ENCODE peak calls at places on chromosomes 1 and 21, in six cellular contexts. One of them, this sample, is unnamed.

GRCh38 chr1:247857069-247857985 is at the start of gene TRIM58:
- DNase-seq in T-helper 17 cell: peak; percentile 7
- DNase-seq in activated CD4-positive, alpha-beta T cell treated with anti-CD3 and anti-CD28 coated beads for 24 hours: peak; percentile 1
- DNase-seq in spleen: peak; percentile 80
- DNase-seq in T1000: peak; percentile 53
- DNase-seq in glutamatergic neuron: peak; percentile 88
- DNase-seq in this sample: peak; percentile 58

GRCh38 chr1:90706437-90707362 is 10.4 kb downstream of the BARHL2 start:
- DNase-seq in T-helper 17 cell: no peak
- DNase-seq in activated CD4-positive, alpha-beta T cell treated with anti-CD3 and anti-CD28 coated beads for 24 hours: no peak
- DNase-seq in spleen: peak; percentile 78
- DNase-seq in T1000: no peak
- DNase-seq in glutamatergic neuron: peak; percentile 66
- DNase-seq in this sample: no peak

GRCh38 chr1:11753555-11754208 is 8.3 kb upstream of the C1orf167 start:
- DNase-seq in T-helper 17 cell: no peak
- DNase-seq in activated CD4-positive, alpha-beta T cell treated with anti-CD3 and anti-CD28 coated beads for 24 hours: no peak
- DNase-seq in spleen: no peak
- DNase-seq in T1000: no peak
- DNase-seq in glutamatergic neuron: no peak
- DNase-seq in this sample: no peak

GRCh38 chr1:74609810-74610371 is 63.7 kb downstream of the ERICH3 start:
- DNase-seq in T-helper 17 cell: no peak
- DNase-seq in activated CD4-positive, alpha-beta T cell treated with anti-CD3 and anti-CD28 coated beads for 24 hours: no peak
- DNase-seq in spleen: no peak
- DNase-seq in T1000: no peak
- DNase-seq in glutamatergic neuron: no peak
- DNase-seq in this sample: no peak

GRCh38 chr1:101911894-101912293 is 84.8 kb downstream of the OLFM3 start:
- DNase-seq in T-helper 17 cell: no peak
- DNase-seq in activated CD4-positive, alpha-beta T cell treated with anti-CD3 and anti-CD28 coated beads for 24 hours: no peak
- DNase-seq in spleen: no peak
- DNase-seq in T1000: no peak
- DNase-seq in glutamatergic neuron: no peak
- DNase-seq in this sample: no peak

GRCh38 chr1:40161125-40161887 is at the start of gene RLF:
- DNase-seq in T-helper 17 cell: peak; percentile 90
- DNase-seq in activated CD4-positive, alpha-beta T cell treated with anti-CD3 and anti-CD28 coated beads for 24 hours: peak; percentile 94
- DNase-seq in spleen: peak; percentile 98
- DNase-seq in T1000: peak; percentile 92
- DNase-seq in glutamatergic neuron: peak; percentile 98
- DNase-seq in this sample: peak; percentile 95

GRCh38 chr1:232473319-232473718 is 156.6 kb downstream of the SIPA1L2 start:
- DNase-seq in T-helper 17 cell: no peak
- DNase-seq in activated CD4-positive, alpha-beta T cell treated with anti-CD3 and anti-CD28 coated beads for 24 hours: no peak
- DNase-seq in spleen: no peak
- DNase-seq in T1000: no peak
- DNase-seq in glutamatergic neuron: no peak
- DNase-seq in this sample: peak; percentile 78

GRCh38 chr1:231814536-231814935 is 187.9 kb downstream of the DISC1 start:
- DNase-seq in T-helper 17 cell: no peak
- DNase-seq in activated CD4-positive, alpha-beta T cell treated with anti-CD3 and anti-CD28 coated beads for 24 hours: no peak
- DNase-seq in spleen: no peak
- DNase-seq in T1000: no peak
- DNase-seq in glutamatergic neuron: no peak
- DNase-seq in this sample: no peak

GRCh38 chr1:230270185-230270939 is 155.8 kb downstream of the PGBD5 start:
- DNase-seq in T-helper 17 cell: no peak
- DNase-seq in activated CD4-positive, alpha-beta T cell treated with anti-CD3 and anti-CD28 coated beads for 24 hours: no peak
- DNase-seq in spleen: peak; percentile 23
- DNase-seq in T1000: no peak
- DNase-seq in glutamatergic neuron: no peak
- DNase-seq in this sample: no peak

GRCh38 chr1:217713223-217713622 is 82.1 kb downstream of the SPATA17 start:
- DNase-seq in T-helper 17 cell: no peak
- DNase-seq in activated CD4-positive, alpha-beta T cell treated with anti-CD3 and anti-CD28 coated beads for 24 hours: no peak
- DNase-seq in spleen: no peak
- DNase-seq in T1000: no peak
- DNase-seq in glutamatergic neuron: no peak
- DNase-seq in this sample: no peak

GRCh38 chr1:113946668-113947387 is 17.7 kb downstream of the HIPK1 start:
- DNase-seq in T-helper 17 cell: no peak
- DNase-seq in activated CD4-positive, alpha-beta T cell treated with anti-CD3 and anti-CD28 coated beads for 24 hours: no peak
- DNase-seq in spleen: no peak
- DNase-seq in T1000: no peak
- DNase-seq in glutamatergic neuron: no peak
- DNase-seq in this sample: no peak

GRCh38 chr1:211329764-211330201 is 3.1 kb downstream of the TRAF5 start:
- DNase-seq in T-helper 17 cell: no peak
- DNase-seq in activated CD4-positive, alpha-beta T cell treated with anti-CD3 and anti-CD28 coated beads for 24 hours: no peak
- DNase-seq in spleen: no peak
- DNase-seq in T1000: no peak
- DNase-seq in glutamatergic neuron: no peak
- DNase-seq in this sample: peak; percentile 32

GRCh38 chr21:29419422-29419821 is 120.7 kb downstream of the BACH1 start:
- DNase-seq in T-helper 17 cell: no peak
- DNase-seq in activated CD4-positive, alpha-beta T cell treated with anti-CD3 and anti-CD28 coated beads for 24 hours: no peak
- DNase-seq in spleen: no peak
- DNase-seq in T1000: no peak
- DNase-seq in glutamatergic neuron: no peak
- DNase-seq in this sample: no peak

GRCh38 chr1:79373481-79374132 is 367.1 kb upstream of the ADGRL4 start:
- DNase-seq in T-helper 17 cell: no peak
- DNase-seq in activated CD4-positive, alpha-beta T cell treated with anti-CD3 and anti-CD28 coated beads for 24 hours: no peak
- DNase-seq in spleen: no peak
- DNase-seq in T1000: no peak
- DNase-seq in glutamatergic neuron: no peak
- DNase-seq in this sample: no peak

GRCh38 chr1:94103608-94104007 is 17.3 kb downstream of the ABCA4 start:
- DNase-seq in T-helper 17 cell: no peak
- DNase-seq in activated CD4-positive, alpha-beta T cell treated with anti-CD3 and anti-CD28 coated beads for 24 hours: no peak
- DNase-seq in spleen: peak; percentile 17
- DNase-seq in T1000: no peak
- DNase-seq in glutamatergic neuron: no peak
- DNase-seq in this sample: no peak

GRCh38 chr1:196063307-196063706 is 544.9 kb downstream of the KCNT2 start:
- DNase-seq in T-helper 17 cell: no peak
- DNase-seq in activated CD4-positive, alpha-beta T cell treated with anti-CD3 and anti-CD28 coated beads for 24 hours: no peak
- DNase-seq in spleen: no peak
- DNase-seq in T1000: no peak
- DNase-seq in glutamatergic neuron: no peak
- DNase-seq in this sample: no peak

GRCh38 chr1:182141040-182141439 is 79.5 kb upstream of the ZNF648 start:
- DNase-seq in T-helper 17 cell: no peak
- DNase-seq in activated CD4-positive, alpha-beta T cell treated with anti-CD3 and anti-CD28 coated beads for 24 hours: no peak
- DNase-seq in spleen: no peak
- DNase-seq in T1000: no peak
- DNase-seq in glutamatergic neuron: no peak
- DNase-seq in this sample: no peak

GRCh38 chr21:39562791-39563770 is 49.7 kb upstream of the B3GALT5 start:
- DNase-seq in T-helper 17 cell: no peak
- DNase-seq in activated CD4-positive, alpha-beta T cell treated with anti-CD3 and anti-CD28 coated beads for 24 hours: no peak
- DNase-seq in spleen: no peak
- DNase-seq in T1000: no peak
- DNase-seq in glutamatergic neuron: no peak
- DNase-seq in this sample: no peak

GRCh38 chr1:214678386-214678785 is 75.4 kb downstream of the CENPF start:
- DNase-seq in T-helper 17 cell: no peak
- DNase-seq in activated CD4-positive, alpha-beta T cell treated with anti-CD3 and anti-CD28 coated beads for 24 hours: no peak
- DNase-seq in spleen: no peak
- DNase-seq in T1000: no peak
- DNase-seq in glutamatergic neuron: no peak
- DNase-seq in this sample: no peak

GRCh38 chr1:183505338-183506089 is 33.2 kb downstream of the SMG7 start:
- DNase-seq in T-helper 17 cell: no peak
- DNase-seq in activated CD4-positive, alpha-beta T cell treated with anti-CD3 and anti-CD28 coated beads for 24 hours: no peak
- DNase-seq in spleen: no peak
- DNase-seq in T1000: no peak
- DNase-seq in glutamatergic neuron: no peak
- DNase-seq in this sample: no peak

GRCh38 chr1:222416001-222416791 is 131.7 kb downstream of the HHIPL2 start:
- DNase-seq in T-helper 17 cell: no peak
- DNase-seq in activated CD4-positive, alpha-beta T cell treated with anti-CD3 and anti-CD28 coated beads for 24 hours: peak; percentile 26
- DNase-seq in spleen: no peak
- DNase-seq in T1000: no peak
- DNase-seq in glutamatergic neuron: no peak
- DNase-seq in this sample: no peak

GRCh38 chr1:77709727-77710126 is 27.3 kb upstream of the ZZZ3 start:
- DNase-seq in T-helper 17 cell: no peak
- DNase-seq in activated CD4-positive, alpha-beta T cell treated with anti-CD3 and anti-CD28 coated beads for 24 hours: no peak
- DNase-seq in spleen: no peak
- DNase-seq in T1000: no peak
- DNase-seq in glutamatergic neuron: no peak
- DNase-seq in this sample: no peak

GRCh38 chr21:36075171-36075570 is 5.3 kb downstream of the CBR1 start:
- DNase-seq in T-helper 17 cell: no peak
- DNase-seq in activated CD4-positive, alpha-beta T cell treated with anti-CD3 and anti-CD28 coated beads for 24 hours: no peak
- DNase-seq in spleen: no peak
- DNase-seq in T1000: no peak
- DNase-seq in glutamatergic neuron: no peak
- DNase-seq in this sample: no peak

GRCh38 chr1:24525606-24526005 is 23.0 kb downstream of the RCAN3 start:
- DNase-seq in T-helper 17 cell: no peak
- DNase-seq in activated CD4-positive, alpha-beta T cell treated with anti-CD3 and anti-CD28 coated beads for 24 hours: no peak
- DNase-seq in spleen: no peak
- DNase-seq in T1000: no peak
- DNase-seq in glutamatergic neuron: no peak
- DNase-seq in this sample: no peak

GRCh38 chr1:201173736-201174135 is 16.9 kb upstream of the IGFN1 start:
- DNase-seq in T-helper 17 cell: no peak
- DNase-seq in activated CD4-positive, alpha-beta T cell treated with anti-CD3 and anti-CD28 coated beads for 24 hours: no peak
- DNase-seq in spleen: no peak
- DNase-seq in T1000: no peak
- DNase-seq in glutamatergic neuron: no peak
- DNase-seq in this sample: no peak

GRCh38 chr1:162905759-162906158 is 44.8 kb upstream of the CCDC190 start:
- DNase-seq in T-helper 17 cell: no peak
- DNase-seq in activated CD4-positive, alpha-beta T cell treated with anti-CD3 and anti-CD28 coated beads for 24 hours: no peak
- DNase-seq in spleen: no peak
- DNase-seq in T1000: no peak
- DNase-seq in glutamatergic neuron: no peak
- DNase-seq in this sample: no peak

GRCh38 chr1:74811421-74812179 is 78.6 kb downstream of the TYW3 start:
- DNase-seq in T-helper 17 cell: no peak
- DNase-seq in activated CD4-positive, alpha-beta T cell treated with anti-CD3 and anti-CD28 coated beads for 24 hours: no peak
- DNase-seq in spleen: no peak
- DNase-seq in T1000: no peak
- DNase-seq in glutamatergic neuron: no peak
- DNase-seq in this sample: no peak

GRCh38 chr1:24949331-24949881 is 19.3 kb upstream of the RUNX3 start:
- DNase-seq in T-helper 17 cell: no peak
- DNase-seq in activated CD4-positive, alpha-beta T cell treated with anti-CD3 and anti-CD28 coated beads for 24 hours: no peak
- DNase-seq in spleen: no peak
- DNase-seq in T1000: no peak
- DNase-seq in glutamatergic neuron: no peak
- DNase-seq in this sample: peak; percentile 30

This sample was measured in adrenal gland.